ENCODE peak calls at places on chromosomes 7 and 10, in six cellular contexts. One of them, this sample, is unnamed.

GRCh38 chr7:128841171-128841690 is 11.0 kb downstream of the FLNC start:
- DNase-seq in ureter: no peak
- DNase-seq in uterus: no peak
- DNase-seq in RKO: no peak
- DNase-seq in neuronal stem cell: no peak
- DNase-seq in cardiac muscle cell: no peak
- DNase-seq in this sample: no peak

GRCh38 chr7:76426246-76426645 is 1.5 kb downstream of the ZP3 start:
- DNase-seq in RKO: no peak
- DNase-seq in ureter: no peak
- DNase-seq in neuronal stem cell: no peak
- DNase-seq in cardiac muscle cell: no peak
- DNase-seq in uterus: no peak
- DNase-seq in this sample: no peak

GRCh38 chr10:91077549-91078017 is 142.9 kb upstream of the PCGF5 start:
- DNase-seq in neuronal stem cell: no peak
- DNase-seq in RKO: no peak
- DNase-seq in ureter: peak
- DNase-seq in uterus: peak
- DNase-seq in cardiac muscle cell: peak
- DNase-seq in this sample: peak

GRCh38 chr10:83332695-83333094 is 806.6 kb upstream of the GHITM start:
- DNase-seq in ureter: no peak
- DNase-seq in cardiac muscle cell: no peak
- DNase-seq in uterus: no peak
- DNase-seq in RKO: peak
- DNase-seq in neuronal stem cell: no peak
- DNase-seq in this sample: no peak

GRCh38 chr10:78360284-78360683 is 326.6 kb downstream of the RPS24 start:
- DNase-seq in uterus: no peak
- DNase-seq in neuronal stem cell: no peak
- DNase-seq in ureter: no peak
- DNase-seq in RKO: no peak
- DNase-seq in cardiac muscle cell: no peak
- DNase-seq in this sample: no peak

GRCh38 chr10:49167629-49168540 is 20.3 kb downstream of the TMEM273 start:
- DNase-seq in ureter: peak
- DNase-seq in neuronal stem cell: no peak
- DNase-seq in uterus: no peak
- DNase-seq in RKO: no peak
- DNase-seq in cardiac muscle cell: no peak
- DNase-seq in this sample: no peak

GRCh38 chr10:42422911-42423310 is 215.5 kb downstream of the ZNF33B start:
- DNase-seq in neuronal stem cell: no peak
- DNase-seq in RKO: no peak
- DNase-seq in ureter: no peak
- DNase-seq in uterus: no peak
- DNase-seq in cardiac muscle cell: no peak
- DNase-seq in this sample: no peak

GRCh38 chr7:111198255-111198654 is 107.3 kb downstream of the LRRN3 start:
- DNase-seq in ureter: no peak
- DNase-seq in uterus: no peak
- DNase-seq in neuronal stem cell: no peak
- DNase-seq in cardiac muscle cell: no peak
- DNase-seq in RKO: peak
- DNase-seq in this sample: no peak

GRCh38 chr10:113528876-113529275 is 24.0 kb upstream of the HABP2 start:
- DNase-seq in ureter: no peak
- DNase-seq in RKO: no peak
- DNase-seq in cardiac muscle cell: no peak
- DNase-seq in neuronal stem cell: no peak
- DNase-seq in uterus: no peak
- DNase-seq in this sample: no peak

GRCh38 chr10:114724295-114724694 is 66.2 kb upstream of the ABLIM1 start:
- DNase-seq in RKO: no peak
- DNase-seq in neuronal stem cell: no peak
- DNase-seq in cardiac muscle cell: no peak
- DNase-seq in ureter: no peak
- DNase-seq in uterus: no peak
- DNase-seq in this sample: no peak

GRCh38 chr7:116698930-116699722 is 27.1 kb downstream of the MET start:
- DNase-seq in cardiac muscle cell: peak
- DNase-seq in neuronal stem cell: no peak
- DNase-seq in uterus: no peak
- DNase-seq in RKO: no peak
- DNase-seq in ureter: no peak
- DNase-seq in this sample: no peak

GRCh38 chr10:117005454-117006055 is 568 bp upstream of the SHTN1 start:
- DNase-seq in neuronal stem cell: peak
- DNase-seq in RKO: peak
- DNase-seq in cardiac muscle cell: peak
- DNase-seq in uterus: peak
- DNase-seq in ureter: no peak
- DNase-seq in this sample: no peak

GRCh38 chr10:53508197-53508596 is 735.6 kb upstream of the MBL2 start:
- DNase-seq in uterus: no peak
- DNase-seq in neuronal stem cell: no peak
- DNase-seq in RKO: no peak
- DNase-seq in cardiac muscle cell: no peak
- DNase-seq in ureter: no peak
- DNase-seq in this sample: no peak

GRCh38 chr10:48335788-48336187 is 29.3 kb downstream of the MAPK8 start:
- DNase-seq in ureter: no peak
- DNase-seq in neuronal stem cell: no peak
- DNase-seq in uterus: no peak
- DNase-seq in RKO: no peak
- DNase-seq in cardiac muscle cell: no peak
- DNase-seq in this sample: no peak

GRCh38 chr7:44639701-44640321 is 33.4 kb downstream of the OGDH start:
- DNase-seq in neuronal stem cell: peak
- DNase-seq in cardiac muscle cell: peak
- DNase-seq in uterus: peak
- DNase-seq in RKO: no peak
- DNase-seq in ureter: no peak
- DNase-seq in this sample: peak

This sample was measured in SK-N-SH.